ENCODE peak calls at places on chromosomes 16 and 17, in eight cellular contexts. N, Q, T, K, D, I, L and H are unnamed samples. For H3K4me1 and H3K27me3, the result is how much of the 10 kb centered on the place peaks cover.

GRCh38 chr16:2196162-2196980 is at the start of gene CASKIN1:
- DNase-seq in I (no peak), N (no peak), T (no peak), L (no peak), D (no peak), K (no peak), Q (peak), H (no peak)

GRCh38 chr16:1791256-1791942 is 2.1 kb downstream of the IGFALS start:
- DNase-seq in N (no peak), Q (peak), L (no peak), T (no peak), I (no peak), K (peak), D (no peak), H (peak)

GRCh38 chr17:73647331-73647730 is 3.1 kb upstream of the SDK2 start:
- DNase-seq in Q (no peak), K (peak), L (no peak), N (no peak), T (no peak), I (no peak), D (no peak), H (peak)

GRCh38 chr16:76265434-76266045 is 11.7 kb upstream of the CNTNAP4 start:
- DNase-seq in L (no peak), I (no peak), Q (peak), N (no peak), K (no peak), T (no peak), D (peak), H (no peak)

GRCh38 chr17:60107526-60108257 is 29.0 kb upstream of the HEATR6 start:
- DNase-seq in L (no peak), K (no peak), N (no peak), Q (peak), D (no peak), T (no peak), I (no peak), H (no peak)

GRCh38 chr16:18041864-18042834 is 294.4 kb downstream of the NPIPA8 start:
- DNase-seq in I (no peak), D (no peak), Q (no peak), N (no peak), K (no peak), T (no peak), L (no peak), H (no peak)

GRCh38 chr17:48637323-48638260 is 11.4 kb upstream of the HOXB9 start:
- DNase-seq in Q (peak), K (peak), I (no peak), D (no peak), T (no peak), N (no peak), L (no peak), H (peak)

GRCh38 chr16:47565454-47565853 is 104.3 kb downstream of the PHKB start:
- DNase-seq in N (no peak), D (no peak), L (peak), K (peak), I (no peak), Q (no peak), T (peak), H (peak)

GRCh38 chr16:48041861-48042435 is 113.8 kb downstream of the ABCC12 start:
- DNase-seq in Q (peak), N (no peak), T (no peak), L (no peak), I (no peak), D (no peak), K (no peak), H (no peak)

GRCh38 chr17:50501906-50502642 is 6.2 kb upstream of the MYCBPAP start:
- DNase-seq in I (no peak), K (peak), D (no peak), Q (peak), L (no peak), N (no peak), T (no peak), H (no peak)

GRCh38 chr17:45291170-45291805 is 25.5 kb downstream of the MAP3K14 start:
- DNase-seq in L (no peak), T (no peak), Q (no peak), N (no peak), I (no peak), D (no peak), K (no peak), H (no peak)

GRCh38 chr17:17836818-17837379 is at the start of gene SREBF1:
- DNase-seq in N (peak), K (peak), D (peak), Q (peak), I (no peak), T (peak), L (peak), H (peak)

GRCh38 chr16:55323637-55324490 is at the start of gene IRX6:
- DNase-seq in D (peak), N (no peak), T (peak), K (peak), I (no peak), L (peak), Q (peak), H (peak)

GRCh38 chr16:56944954-56945839 is 13.3 kb downstream of the HERPUD1 start:
- DNase-seq in L (no peak), D (no peak), T (no peak), N (no peak), Q (no peak), I (no peak), K (peak), H (no peak)

GRCh38 chr16:67163164-67163902 is 1.2 kb upstream of the HSF4 start:
- DNase-seq in L (peak), K (peak), I (no peak), Q (peak), D (no peak), N (no peak), T (peak), H (no peak)

GRCh38 chr16:89026121-89026612 is 49.2 kb upstream of the CBFA2T3 start:
- DNase-seq in I (no peak), N (peak), T (no peak), L (no peak), D (no peak), K (no peak), Q (peak), H (peak)

GRCh38 chr17:38543403-38544174 is 62.2 kb downstream of the SRCIN1 start:
- DNase-seq in D (no peak), N (no peak), Q (peak), I (no peak), K (no peak), T (no peak), L (no peak), H (no peak)

GRCh38 chr16:50718061-50718760 is 23.7 kb upstream of the CYLD start:
- DNase-seq in T (no peak), L (no peak), D (no peak), K (no peak), I (no peak), N (no peak), Q (no peak), H (no peak)

GRCh38 chr16:35731341-35732040 is 2272.1 kb downstream of the TP53TG3F start:
- DNase-seq in K (no peak), Q (no peak), T (no peak), N (no peak), I (no peak), D (no peak), L (no peak), H (no peak)

GRCh38 chr16:48526058-48526957 is 83.7 kb downstream of the N4BP1 start:
- DNase-seq in K (peak), Q (peak), L (no peak), I (no peak), N (no peak), D (peak), T (no peak), H (peak)

GRCh38 chr17:68462381-68463210 is 5.3 kb upstream of the WIPI1 start:
- DNase-seq in D (peak), L (peak), Q (peak), T (peak), I (no peak), N (peak), K (no peak), H (no peak)

GRCh38 chr17:48225725-48226567 is 118.4 kb downstream of the SNX11 start:
- DNase-seq in T (no peak), Q (no peak), K (no peak), D (no peak), I (no peak), N (no peak), L (no peak), H (no peak)

GRCh38 chr17:35812456-35812855 is 3.2 kb downstream of the TAF15 start:
- DNase-seq in D (no peak), N (no peak), K (no peak), Q (no peak), L (no peak), T (no peak), I (no peak), H (no peak)

GRCh38 chr17:40550608-40551007 is 14.7 kb downstream of the CCR7 start:
- DNase-seq in I (peak), K (peak), L (peak), D (no peak), T (peak), N (no peak), Q (peak), H (peak)

GRCh38 chr17:49646391-49647255 is 31.3 kb downstream of the SPOP start:
- DNase-seq in Q (peak), I (no peak), K (no peak), N (no peak), D (no peak), T (no peak), L (peak), H (no peak)

GRCh38 chr16:68197250-68197649 is 38.7 kb downstream of the ESRP2 start:
- DNase-seq in K (no peak), D (no peak), Q (no peak), T (no peak), N (no peak), I (no peak), L (no peak), H (no peak)

GRCh38 chr17:9239260-9239820 is 218.0 kb downstream of the NTN1 start:
- DNase-seq in D (no peak), L (no peak), I (no peak), N (no peak), Q (peak), K (peak), T (peak), H (no peak)

GRCh38 chr17:9237661-9238301 is 216.5 kb downstream of the NTN1 start:
- DNase-seq in Q (no peak), K (peak), L (no peak), I (no peak), T (peak), D (no peak), N (no peak), H (no peak)

GRCh38 chr17:9239821-9240658 is 218.7 kb downstream of the NTN1 start:
- DNase-seq in I (peak), K (peak), L (peak), D (no peak), N (peak), T (peak), Q (peak), H (peak)

GRCh38 chr17:9237053-9237410 is 215.7 kb downstream of the NTN1 start:
- DNase-seq in Q (no peak), T (no peak), N (no peak), I (no peak), L (no peak), K (no peak), D (no peak), H (no peak)

DNA sequence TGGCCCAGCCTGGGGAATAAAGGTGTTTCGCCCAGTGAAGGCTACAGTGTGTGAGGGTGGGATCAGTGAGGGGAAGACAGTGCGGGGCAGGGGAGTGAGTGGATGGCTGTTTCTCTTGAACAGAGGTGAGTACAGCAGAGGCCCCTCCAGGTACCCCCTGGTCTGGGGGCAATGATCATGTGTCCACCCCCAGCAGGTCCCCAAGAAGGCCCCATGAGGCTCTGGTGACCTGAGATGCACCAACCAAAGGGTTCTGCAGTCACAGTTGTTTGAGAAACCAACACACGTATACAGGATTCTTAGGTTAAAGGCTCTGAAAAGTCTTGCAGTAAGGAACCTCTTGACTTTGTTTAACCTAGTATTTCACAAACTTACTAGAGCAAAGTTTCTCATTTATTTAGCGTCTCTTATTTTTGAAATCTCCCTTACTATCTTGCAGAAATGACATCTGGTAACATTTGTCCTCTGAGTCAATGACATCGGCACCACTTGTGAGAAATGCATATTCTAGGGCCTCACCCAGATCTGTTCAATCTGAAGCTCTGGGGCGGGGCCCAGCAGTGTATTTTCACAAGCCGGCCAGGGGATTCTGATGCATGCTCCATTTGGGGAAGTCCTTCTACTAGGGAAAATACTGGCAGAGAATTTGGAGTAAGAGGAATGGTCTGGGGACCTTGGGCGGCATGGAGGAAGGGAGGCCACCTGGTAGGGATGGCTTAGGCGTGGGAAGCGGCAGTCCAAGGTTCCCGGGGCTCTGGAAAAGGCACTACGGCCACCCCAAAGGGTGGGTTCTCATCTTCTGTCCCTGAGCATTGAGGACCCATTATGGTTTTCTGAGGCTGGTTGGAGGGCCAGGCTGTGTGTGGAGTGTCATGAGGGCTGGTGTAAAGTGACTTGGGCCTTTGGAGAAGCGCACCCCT is 217.3 kb downstream of the NTN1 start:
- DNase-seq in T (peak), I (no peak), D (no peak), L (no peak), Q (no peak), N (no peak), K (no peak), H (no peak)
- H3K27ac ChIP-seq in T (no peak), I (peak), D (no peak), L (peak), Q (peak), N (no peak), K (peak), H (no peak)

DNA sequence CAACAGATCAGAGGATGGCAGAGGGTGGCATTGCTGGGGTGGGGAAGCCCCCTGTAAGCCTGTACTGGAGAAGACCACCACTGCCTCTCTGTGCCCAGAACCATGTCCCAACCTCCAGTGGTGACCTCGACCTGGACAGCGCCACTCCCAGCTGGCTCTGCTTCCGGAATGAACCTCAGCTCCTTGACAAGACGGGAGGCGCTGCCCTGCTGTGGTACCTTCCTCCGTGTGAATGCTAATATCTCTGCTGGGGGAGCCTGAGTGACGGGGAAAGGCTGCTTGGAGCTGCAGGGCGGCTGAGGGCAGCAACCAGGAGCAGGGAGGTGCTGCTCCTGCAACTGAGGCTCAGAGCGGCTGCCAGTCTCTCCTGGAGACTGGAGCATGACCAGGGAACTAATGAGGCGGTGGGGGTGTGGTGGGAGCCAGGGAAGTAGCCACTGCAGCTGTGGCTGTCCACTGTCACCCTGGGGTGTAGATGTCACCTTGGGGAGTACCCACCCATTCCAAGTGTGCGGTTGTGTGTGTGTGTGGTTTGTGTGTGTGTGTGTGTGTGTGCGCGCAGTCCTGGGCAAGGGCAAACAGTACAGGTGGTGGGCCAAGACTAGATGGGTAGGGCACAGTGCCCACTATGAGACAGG is 6.2 kb downstream of the PRCD start:
- DNase-seq in L (no peak), T (peak), I (no peak), Q (peak), K (no peak), D (no peak), N (no peak), H (no peak)
- H3K4me1 ChIP-seq in L (under half), T (under half), I (under half), Q (under half), K (under half), D (under half), N (under half), H (half or more)

DNA sequence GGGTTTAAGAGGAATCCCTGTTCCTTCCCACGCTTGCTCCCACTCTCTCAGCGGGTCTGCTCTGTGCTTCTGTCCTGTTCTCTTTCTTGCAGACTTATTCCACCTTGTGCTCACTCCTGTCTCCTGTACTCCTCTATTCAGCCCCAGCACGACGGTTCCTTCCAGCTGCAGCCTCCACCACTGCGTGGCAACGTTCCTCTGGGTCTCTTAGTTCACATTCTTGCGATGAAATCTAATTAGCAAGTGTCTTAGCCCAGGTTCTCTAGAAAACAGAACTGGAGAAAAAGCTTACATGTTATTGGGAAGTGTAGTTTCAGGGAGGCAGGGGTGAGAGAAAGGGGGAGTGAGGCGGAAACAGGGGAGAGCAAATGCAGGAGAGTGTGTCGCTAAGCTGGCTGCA is 213.1 kb upstream of the NLRP1 start:
- DNase-seq in N (no peak), K (no peak), T (no peak), Q (peak), D (no peak), L (no peak), I (no peak), H (no peak)
- H3K27me3 ChIP-seq in N (under half), K (under half), T (under half), Q (under half), D (under half), L (under half), I (under half), H (under half)

GRCh38 chr16:85361441-85362118 is 249.3 kb upstream of the CIBAR2 start:
- DNase-seq in I (no peak), T (no peak), Q (no peak), K (no peak), L (no peak), D (no peak), N (no peak), H (peak)
- H3K27ac ChIP-seq in I (no peak), T (no peak), Q (peak), K (no peak), L (peak), D (no peak), N (no peak), H (peak)

DNA sequence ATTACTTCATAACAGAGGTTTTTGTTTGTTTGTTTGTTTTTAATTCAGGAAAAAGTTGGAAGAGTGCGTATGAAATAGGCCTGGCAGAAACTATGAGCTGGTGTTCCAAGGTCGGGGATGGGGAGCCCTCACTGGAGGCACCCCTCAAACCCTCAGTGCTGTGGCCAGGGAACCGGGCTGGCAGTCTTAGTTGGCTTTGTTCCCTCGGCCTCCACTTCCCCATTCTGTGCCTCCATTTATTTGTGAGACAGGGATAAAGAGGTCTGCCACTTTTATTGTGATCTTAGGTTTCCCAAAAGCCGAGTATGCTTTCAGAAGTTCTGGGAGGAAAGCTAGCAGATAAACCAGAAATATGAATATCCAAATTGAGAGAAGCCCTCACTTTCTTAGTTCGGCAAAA is 5.7 kb downstream of the DEXI start:
- DNase-seq in L (no peak), K (peak), I (no peak), T (no peak), Q (no peak), N (no peak), D (no peak), H (peak)
- H3K4me1 ChIP-seq in L (half or more), K (under half), I (under half), T (half or more), Q (under half), N (half or more), D (under half), H (half or more)

GRCh38 chr17:36936455-36936934 is 780 bp upstream of the LHX1 start:
- DNase-seq in K (no peak), D (no peak), Q (peak), T (no peak), I (no peak), N (no peak), L (no peak), H (no peak)
- H3K27me3 ChIP-seq in K (under half), D (half or more), Q (half or more), T (half or more), I (under half), N (half or more), L (half or more), H (half or more)

DNA sequence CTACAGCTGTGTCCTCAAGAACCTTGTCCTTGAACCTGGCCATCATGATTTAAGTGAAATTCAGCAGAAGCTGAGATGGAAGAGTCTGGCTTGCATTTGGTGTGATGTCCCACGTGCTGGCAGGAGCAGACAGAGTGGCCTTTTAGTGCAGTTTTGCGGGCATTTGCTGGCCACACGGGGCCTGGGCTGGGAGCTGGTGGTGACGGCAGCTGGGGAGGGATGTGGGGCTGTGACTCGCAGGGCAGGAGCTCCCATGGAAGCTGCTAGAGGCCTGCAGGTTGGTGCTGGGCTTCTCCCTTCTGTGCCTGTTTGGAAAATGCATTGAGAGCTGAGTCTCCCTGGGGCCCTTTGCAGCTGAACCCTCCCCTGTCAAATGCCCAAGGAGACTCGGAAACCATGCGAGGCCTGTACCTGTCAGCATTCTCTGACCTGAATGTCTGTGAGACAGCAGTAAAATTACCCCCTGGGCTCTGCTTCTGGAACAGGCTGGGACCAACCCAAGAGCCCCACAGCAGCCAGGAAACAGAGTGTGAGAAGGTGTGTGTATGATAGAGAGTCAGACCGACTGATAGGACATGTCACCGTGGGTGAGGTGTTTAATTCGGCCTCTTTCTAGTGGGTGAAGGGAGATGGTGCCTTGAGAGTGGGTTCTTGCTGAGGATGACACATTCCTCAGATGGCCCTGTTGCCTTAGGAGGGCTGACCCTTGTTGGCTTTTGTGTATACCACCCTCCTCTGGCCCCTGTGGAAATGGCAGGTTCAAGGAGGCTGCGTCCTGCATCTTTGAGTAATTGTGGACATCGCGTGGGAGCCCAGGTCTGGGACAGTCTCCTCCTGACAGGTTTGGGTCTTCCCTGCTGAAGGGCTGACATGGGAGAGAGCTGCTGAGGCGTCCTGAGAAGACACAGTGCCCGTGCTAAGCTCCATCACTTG is 145.5 kb downstream of the MSI2 start:
- DNase-seq in N (no peak), I (no peak), Q (peak), D (no peak), K (no peak), T (no peak), L (no peak), H (no peak)
- H3K27ac ChIP-seq in N (no peak), I (peak), Q (peak), D (no peak), K (no peak), T (no peak), L (peak), H (no peak)

GRCh38 chr17:28042721-28043291 is 329 bp downstream of the NLK start:
- DNase-seq in I (no peak), Q (no peak), K (no peak), N (no peak), T (no peak), D (no peak), L (no peak), H (no peak)
- H3K4me1 ChIP-seq in I (under half), Q (under half), K (under half), N (half or more), T (under half), D (under half), L (under half), H (under half)